ENCODE peak calls at places on chromosomes 4 and X, in seven cellular contexts. R is heart right ventricle, H is left ventricle myocardium inferior, U is fibroblast of the aortic adventitia, O is hepatocyte, G is fibroblast of lung, C is dorsolateral prefrontal cortex. D is an unnamed sample.
A peak's percentile ranks its signal among the peaks of the same experiment; 100 is the strongest.

GRCh38 chr4:149914521-149915115 is 99.0 kb upstream of the IQCM start:
- DNase-seq in R (peak; percentile 28), H (no peak), U (peak; percentile 69), O (peak; percentile 78), G (peak; percentile 63), C (no peak), D (peak; percentile 64)

GRCh38 chr4:40579983-40580382 is 49.7 kb downstream of the RBM47 start:
- DNase-seq in R (no peak), H (no peak), U (peak; percentile 70), O (no peak), G (peak; percentile 21), C (no peak), D (no peak)

GRCh38 chr4:20028694-20029093 is 223.0 kb upstream of the SLIT2 start:
- DNase-seq in R (no peak), H (no peak), U (peak; percentile 65), O (no peak), G (peak; percentile 26), C (no peak), D (no peak)

GRCh38 chr4:87150498-87151261 is 69.7 kb downstream of the KLHL8 start:
- DNase-seq in R (peak; percentile 67), H (no peak), U (peak; percentile 80), O (peak; percentile 85), G (peak; percentile 79), C (no peak), D (peak; percentile 50)

GRCh38 chrX:51737062-51737461 is 6.2 kb upstream of the GSPT2 start:
- DNase-seq in R (no peak), H (no peak), U (no peak), O (no peak), G (no peak), C (no peak), D (no peak)

GRCh38 chr4:167111622-167112021 is 122.7 kb downstream of the SPOCK3 start:
- DNase-seq in R (no peak), H (no peak), U (no peak), O (no peak), G (no peak), C (no peak), D (no peak)

GRCh38 chrX:63932006-63932405 is 147.0 kb upstream of the ARHGEF9 start:
- DNase-seq in R (no peak), H (no peak), U (no peak), O (no peak), G (no peak), C (no peak), D (no peak)

GRCh38 chr4:163558539-163559044 is 64.1 kb downstream of the TMA16 start:
- DNase-seq in R (no peak), H (no peak), U (no peak), O (peak; percentile 15), G (peak; percentile 20), C (no peak), D (no peak)

GRCh38 chr4:159229164-159229563 is 126.3 kb downstream of the RAPGEF2 start:
- DNase-seq in R (no peak), H (no peak), U (peak; percentile 81), O (peak; percentile 68), G (peak; percentile 80), C (no peak), D (no peak)

GRCh38 chr4:128286474-128287158 is 997 bp downstream of the PGRMC2 start:
- DNase-seq in R (no peak), H (no peak), U (peak; percentile 66), O (peak; percentile 63), G (peak; percentile 55), C (no peak), D (no peak)

GRCh38 chrX:66717926-66718325 is 79.0 kb upstream of the EDA2R start:
- DNase-seq in R (no peak), H (no peak), U (peak; percentile 6), O (no peak), G (no peak), C (no peak), D (no peak)

GRCh38 chr4:8913121-8913857 is 41.6 kb upstream of the HMX1 start:
- DNase-seq in R (no peak), H (no peak), U (no peak), O (peak; percentile 4), G (no peak), C (no peak), D (no peak)

GRCh38 chr4:131063878-131064277 is 1967.9 kb downstream of the C4orf33 start:
- DNase-seq in R (no peak), H (no peak), U (no peak), O (no peak), G (no peak), C (no peak), D (no peak)

GRCh38 chr4:2364654-2365053 is 53.8 kb downstream of the ZFYVE28 start:
- DNase-seq in R (peak; percentile 24), H (peak; percentile 50), U (peak; percentile 57), O (no peak), G (peak; percentile 51), C (peak; percentile 52), D (no peak)

GRCh38 chrX:138298268-138298667 is 413.2 kb downstream of the FGF13 start:
- DNase-seq in R (no peak), H (no peak), U (no peak), O (no peak), G (no peak), C (no peak), D (no peak)

GRCh38 chrX:137171626-137172025 is 137.8 kb upstream of the GPR101 start:
- DNase-seq in R (no peak), H (no peak), U (no peak), O (no peak), G (no peak), C (no peak), D (no peak)

GRCh38 chrX:44935640-44936039 is 62.7 kb downstream of the KDM6A start:
- DNase-seq in R (no peak), H (no peak), U (no peak), O (no peak), G (no peak), C (no peak), D (no peak)

GRCh38 chr4:37400326-37400881 is 155.9 kb downstream of the NWD2 start:
- DNase-seq in R (no peak), H (no peak), U (no peak), O (no peak), G (no peak), C (no peak), D (no peak)

GRCh38 chr4:124202106-124202505 is 510.4 kb downstream of the ANKRD50 start:
- DNase-seq in R (no peak), H (peak; percentile 14), U (peak; percentile 82), O (peak; percentile 24), G (peak; percentile 77), C (no peak), D (no peak)

GRCh38 chr4:153645183-153645582 is 38.9 kb upstream of the TLR2 start:
- DNase-seq in R (no peak), H (no peak), U (no peak), O (no peak), G (no peak), C (no peak), D (no peak)

GRCh38 chr4:153647975-153648374 is 36.1 kb upstream of the TLR2 start:
- DNase-seq in R (no peak), H (no peak), U (no peak), O (no peak), G (no peak), C (no peak), D (no peak)

GRCh38 chr4:153651961-153652784 is 31.9 kb upstream of the TLR2 start:
- DNase-seq in R (no peak), H (no peak), U (no peak), O (no peak), G (no peak), C (no peak), D (no peak)

GRCh38 chr4:153651041-153651960 is 32.8 kb upstream of the TLR2 start:
- DNase-seq in R (peak; percentile 50), H (peak; percentile 49), U (no peak), O (no peak), G (no peak), C (no peak), D (no peak)

GRCh38 chr4:153649572-153649991 is 34.5 kb upstream of the TLR2 start:
- DNase-seq in R (no peak), H (no peak), U (no peak), O (peak; percentile 38), G (peak; percentile 28), C (no peak), D (peak; percentile 12)
- TF ChIP-seq CTCF in R (no peak), H (peak; percentile 40), U (no peak), O (no peak), G (peak; percentile 19), C (peak; percentile 29), D (peak; percentile 35)

GRCh38 chrX:48667504-48667903 is 16.1 kb upstream of the WAS start:
- DNase-seq in R (no peak), H (no peak), U (no peak), O (no peak), G (no peak), C (no peak), D (no peak)

GRCh38 chrX:48664156-48664555 is 19.4 kb upstream of the WAS start:
- DNase-seq in R (no peak), H (no peak), U (no peak), O (no peak), G (no peak), C (no peak), D (no peak)

GRCh38 chrX:48663241-48663640 is 20.4 kb upstream of the WAS start:
- DNase-seq in R (no peak), H (no peak), U (no peak), O (no peak), G (no peak), C (no peak), D (no peak)

GRCh38 chrX:48666649-48667048 is 16.9 kb upstream of the WAS start:
- DNase-seq in R (no peak), H (no peak), U (no peak), O (no peak), G (no peak), C (no peak), D (no peak)

GRCh38 chrX:48665991-48666390 is 17.6 kb upstream of the WAS start:
- DNase-seq in R (no peak), H (no peak), U (peak; percentile 28), O (no peak), G (no peak), C (no peak), D (no peak)
- TF ChIP-seq CTCF in R (no peak), H (no peak), U (no peak), O (no peak), G (no peak), C (no peak), D (no peak)

GRCh38 chrX:134426285-134426684 is 33.7 kb upstream of the HPRT1 start:
- DNase-seq in R (no peak), H (no peak), U (no peak), O (no peak), G (no peak), C (no peak), D (no peak)

GRCh38 chrX:134419784-134420183 is 40.2 kb upstream of the HPRT1 start:
- DNase-seq in R (no peak), H (no peak), U (no peak), O (no peak), G (no peak), C (no peak), D (no peak)

GRCh38 chrX:134418317-134419113 is 41.5 kb upstream of the HPRT1 start:
- DNase-seq in R (no peak), H (no peak), U (no peak), O (no peak), G (peak; percentile 2), C (no peak), D (no peak)

GRCh38 chrX:134423606-134424005 is 36.4 kb upstream of the HPRT1 start:
- DNase-seq in R (no peak), H (no peak), U (peak; percentile 46), O (no peak), G (peak; percentile 51), C (no peak), D (no peak)
- TF ChIP-seq CTCF in R (no peak), H (peak; percentile 33), U (peak; percentile 45), O (peak; percentile 46), G (peak; percentile 25), C (peak; percentile 47), D (no peak)

GRCh38 chr4:186191266-186192067 is at the start of gene CYP4V2:
- DNase-seq in R (peak; percentile 84), H (peak; percentile 86), U (peak; percentile 76), O (peak; percentile 88), G (peak; percentile 85), C (peak; percentile 76), D (peak; percentile 74)
- TF ChIP-seq CTCF in R (no peak), H (peak; percentile 60), U (peak; percentile 19), O (peak; percentile 18), G (peak; percentile 11), C (peak; percentile 35), D (no peak)

D was measured in nephron progenitor cell.